ENCODE peak calls at places on chromosomes 7 and 10, in ten cellular contexts. P is chondrocyte, M is Panc1, H is brain microvascular endothelial cell, W is mesothelial cell of epicardium, I is HFFc6, A is stomach, K is nephron progenitor cell, R is A549, E is MM.1S. B is an unnamed sample.

GRCh38 chr10:61750943-61751471 is 88.3 kb downstream of the CABCOCO1 start:
- DNase-seq in P (no peak), M (no peak), H (peak), W (peak), I (peak), A (peak), K (peak), R (peak), E (peak), B (no peak)

GRCh38 chr7:74061840-74062539 is 21.6 kb upstream of the LIMK1 start:
- DNase-seq in P (peak), M (peak), H (peak), W (no peak), I (peak), A (peak), K (no peak), R (peak), E (no peak), B (no peak)

GRCh38 chr7:36904101-36904500 is 179.8 kb upstream of the AOAH start:
- DNase-seq in P (no peak), M (no peak), H (no peak), W (no peak), I (no peak), A (no peak), K (no peak), R (no peak), E (no peak), B (no peak)

GRCh38 chr7:32574626-32575025 is 79.3 kb downstream of the AVL9 start:
- DNase-seq in P (no peak), M (no peak), H (no peak), W (no peak), I (no peak), A (no peak), K (no peak), R (no peak), E (no peak), B (no peak)

GRCh38 chr10:110643670-110644597 is at the start of gene RBM20:
- DNase-seq in P (no peak), M (no peak), H (no peak), W (peak), I (no peak), A (no peak), K (peak), R (no peak), E (no peak), B (no peak)

GRCh38 chr10:29698766-29699490 is 64.2 kb upstream of the SVIL start:
- DNase-seq in P (no peak), M (no peak), H (no peak), W (no peak), I (no peak), A (no peak), K (no peak), R (no peak), E (no peak), B (peak)

GRCh38 chr10:132867801-132868644 is 74.3 kb downstream of the CFAP46 start:
- DNase-seq in P (peak), M (no peak), H (no peak), W (no peak), I (no peak), A (no peak), K (no peak), R (no peak), E (no peak), B (peak)

GRCh38 chr7:152158801-152159587 is 133.5 kb downstream of the GALNT11 start:
- DNase-seq in P (no peak), M (no peak), H (no peak), W (no peak), I (no peak), A (no peak), K (no peak), R (no peak), E (peak), B (no peak)

GRCh38 chr10:19488592-19489280 is 327.5 kb upstream of the PLXDC2 start:
- DNase-seq in P (peak), M (no peak), H (no peak), W (peak), I (no peak), A (no peak), K (peak), R (no peak), E (no peak), B (peak)

GRCh38 chr10:102648889-102649752 is 4.8 kb downstream of the TRIM8 start:
- DNase-seq in P (peak), M (no peak), H (no peak), W (no peak), I (no peak), A (peak), K (no peak), R (no peak), E (peak), B (no peak)

GRCh38 chr7:137337902-137338301 is 5.6 kb downstream of the PTN start:
- DNase-seq in P (no peak), M (no peak), H (no peak), W (no peak), I (no peak), A (no peak), K (no peak), R (no peak), E (no peak), B (no peak)

GRCh38 chr10:102744374-102745051 is 765 bp downstream of the WBP1L start:
- DNase-seq in P (no peak), M (no peak), H (no peak), W (no peak), I (no peak), A (peak), K (peak), R (no peak), E (peak), B (no peak)

GRCh38 chr7:44736896-44737295 is 11.8 kb upstream of the ZMIZ2 start:
- DNase-seq in P (peak), M (no peak), H (no peak), W (no peak), I (no peak), A (no peak), K (no peak), R (no peak), E (no peak), B (no peak)

GRCh38 chr7:32318300-32319018 is 171.7 kb downstream of the LSM5 start:
- DNase-seq in P (no peak), M (no peak), H (no peak), W (no peak), I (no peak), A (no peak), K (no peak), R (no peak), E (no peak), B (no peak)

DNA sequence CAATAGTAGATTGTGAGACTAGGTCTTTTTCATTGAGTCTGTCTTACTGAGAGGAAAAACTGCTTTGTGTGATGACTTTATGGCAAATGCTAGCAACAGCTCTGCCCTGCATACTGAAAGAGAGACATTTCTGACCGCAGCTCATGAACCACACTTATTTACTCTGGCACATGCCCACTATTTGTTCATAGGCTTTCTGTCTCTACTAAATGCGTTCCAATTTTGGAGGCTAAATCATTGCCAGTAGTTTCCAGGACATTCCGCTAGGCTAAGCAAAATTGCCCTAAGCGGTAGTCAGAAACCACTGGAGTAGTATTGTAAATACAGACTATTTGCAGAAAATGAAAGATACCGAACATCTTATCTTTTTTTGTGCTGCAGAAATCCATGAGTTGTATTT is 55.6 kb upstream of the DLX6 start:
- DNase-seq in P (no peak), M (no peak), H (peak), W (no peak), I (no peak), A (no peak), K (no peak), R (no peak), E (no peak), B (no peak)
- TF ChIP-seq CTCF in P (peak), M (no peak), H (no peak), W (no peak), I (no peak), A (no peak), K (no peak), R (no peak), E (no peak), B (no peak)

DNA sequence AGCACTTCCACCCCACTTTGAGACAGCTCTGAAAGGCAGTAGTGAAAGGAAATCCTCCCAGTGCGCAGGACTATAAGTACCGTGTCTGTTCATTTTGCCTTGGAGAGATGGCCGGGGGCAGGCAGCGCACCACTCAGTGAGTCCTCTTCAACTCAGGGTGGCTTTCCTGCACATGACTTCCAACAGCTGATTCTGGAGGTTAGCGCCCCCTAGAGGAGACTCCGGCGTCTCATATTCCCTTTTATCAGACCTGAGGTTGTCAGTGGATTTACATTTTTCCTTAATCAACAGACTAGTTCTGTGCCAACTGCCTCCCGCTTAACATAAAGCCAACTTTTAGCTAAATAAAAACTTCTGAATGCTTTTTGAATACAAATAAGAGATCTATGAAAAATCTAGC is 101.0 kb downstream of the HERPUD2 start:
- DNase-seq in P (no peak), M (no peak), H (no peak), W (no peak), I (no peak), A (no peak), K (peak), R (no peak), E (no peak), B (no peak)
- TF ChIP-seq CTCF in P (peak), M (peak), H (peak), W (peak), I (peak), A (no peak), K (peak), R (peak), E (peak), B (peak)

GRCh38 chr10:73414230-73414981 is 548 bp upstream of the ANXA7 start:
- DNase-seq in P (no peak), M (no peak), H (no peak), W (no peak), I (no peak), A (no peak), K (no peak), R (no peak), E (peak), B (no peak)

GRCh38 chr10:73410897-73411296 is 3.0 kb downstream of the ANXA7 start:
- DNase-seq in P (no peak), M (no peak), H (no peak), W (no peak), I (no peak), A (no peak), K (no peak), R (no peak), E (no peak), B (no peak)

GRCh38 chr10:73413108-73413527 is 740 bp downstream of the ANXA7 start:
- DNase-seq in P (no peak), M (peak), H (peak), W (no peak), I (no peak), A (peak), K (peak), R (peak), E (peak), B (no peak)

GRCh38 chr10:73416571-73416970 is 2.7 kb upstream of the ANXA7 start:
- DNase-seq in P (no peak), M (no peak), H (no peak), W (no peak), I (no peak), A (no peak), K (no peak), R (no peak), E (no peak), B (no peak)

DNA sequence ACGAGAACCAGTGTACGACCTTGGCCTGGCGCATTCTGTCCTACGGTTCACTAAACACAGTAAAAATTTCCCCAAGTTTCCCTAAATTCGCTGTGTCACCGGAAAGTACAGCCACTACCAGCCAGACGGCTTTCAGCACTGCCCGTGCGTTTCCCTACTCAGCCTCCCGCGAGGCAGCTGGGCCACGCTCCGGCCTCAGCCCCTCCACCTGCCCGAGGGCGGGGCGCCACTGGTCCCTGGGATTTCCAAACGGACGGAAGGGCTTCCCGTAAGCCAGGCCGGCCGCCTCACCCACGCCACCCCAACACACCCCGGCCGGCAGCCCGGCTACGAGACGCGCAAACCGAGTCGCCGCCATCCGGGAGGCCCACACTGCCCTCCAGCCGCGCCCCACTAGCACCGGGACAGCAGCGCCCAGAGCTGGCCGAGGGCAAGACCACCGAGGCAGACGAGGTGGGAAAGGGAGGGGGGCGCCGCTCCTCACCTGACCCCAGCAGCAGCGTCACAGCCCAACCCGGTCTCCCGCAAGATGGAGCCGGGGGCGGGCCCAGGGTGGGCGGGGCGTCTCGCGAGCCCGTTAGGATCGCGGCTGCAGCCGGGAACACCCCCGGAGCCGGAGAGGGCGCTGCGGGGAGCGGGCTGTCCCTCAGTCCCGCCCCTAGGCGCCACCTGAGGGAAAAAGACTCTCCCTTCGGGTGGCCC is at the start of gene ANXA7:
- DNase-seq in P (peak), M (peak), H (peak), W (peak), I (peak), A (peak), K (peak), R (peak), E (peak), B (peak)
- TF ChIP-seq CTCF in P (peak), M (no peak), H (no peak), W (no peak), I (peak), A (no peak), K (no peak), R (peak), E (no peak), B (peak)

DNA sequence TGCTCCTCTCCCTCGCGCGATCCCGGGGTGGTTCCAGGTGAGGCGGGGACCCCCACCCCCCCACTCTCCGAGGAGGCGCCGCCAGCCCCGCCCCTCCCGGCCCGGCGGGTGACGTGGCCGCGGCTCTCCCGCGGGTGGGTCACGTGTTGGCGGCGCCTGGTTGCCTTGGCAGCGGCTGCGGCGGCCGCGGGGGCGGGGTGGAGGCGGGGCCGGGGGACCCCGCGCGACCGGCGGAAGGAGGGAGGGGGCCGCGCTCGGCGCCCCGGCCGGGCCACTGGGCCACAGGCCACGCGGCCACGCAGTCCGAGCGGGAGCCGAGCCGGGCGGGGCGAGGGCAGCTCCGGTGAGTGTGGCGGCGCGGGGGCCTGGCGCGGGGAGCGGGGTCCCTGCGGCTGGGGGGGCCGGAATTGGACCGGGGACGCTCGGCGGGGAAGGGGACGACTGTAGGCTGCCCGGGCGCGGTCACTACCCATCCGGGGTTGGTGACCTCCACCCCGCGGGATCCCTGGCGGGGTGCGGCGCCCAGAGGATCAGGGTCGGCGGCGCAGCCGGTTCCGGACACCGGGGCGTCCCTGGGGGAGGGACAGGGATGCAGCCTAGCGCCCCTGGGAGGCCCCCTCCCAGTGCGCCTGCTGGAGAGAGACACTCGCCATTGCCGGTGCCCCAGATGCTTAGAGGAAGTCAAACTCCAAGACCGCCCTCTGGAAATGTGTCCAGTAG is at the start of gene ORAI2:
- DNase-seq in P (no peak), M (no peak), H (peak), W (peak), I (peak), A (peak), K (peak), R (peak), E (peak), B (peak)
- TF ChIP-seq CTCF in P (peak), M (no peak), H (no peak), W (no peak), I (peak), A (no peak), K (no peak), R (no peak), E (peak), B (no peak)

GRCh38 chr10:14555806-14556205 is 218.9 kb downstream of the FAM107B start:
- DNase-seq in P (no peak), M (no peak), H (no peak), W (no peak), I (no peak), A (no peak), K (no peak), R (no peak), E (peak), B (no peak)

GRCh38 chr10:14558025-14558424 is 216.7 kb downstream of the FAM107B start:
- DNase-seq in P (no peak), M (no peak), H (no peak), W (no peak), I (no peak), A (no peak), K (no peak), R (no peak), E (no peak), B (no peak)

GRCh38 chr10:14554843-14555205 is 219.9 kb downstream of the FAM107B start:
- DNase-seq in P (no peak), M (no peak), H (peak), W (no peak), I (no peak), A (no peak), K (no peak), R (no peak), E (no peak), B (no peak)

GRCh38 chr10:14557573-14557972 is 217.1 kb downstream of the FAM107B start:
- DNase-seq in P (no peak), M (no peak), H (no peak), W (no peak), I (no peak), A (no peak), K (no peak), R (no peak), E (no peak), B (no peak)

GRCh38 chr10:14556285-14556956 is 218.3 kb downstream of the FAM107B start:
- DNase-seq in P (no peak), M (no peak), H (peak), W (no peak), I (no peak), A (no peak), K (no peak), R (peak), E (peak), B (no peak)
- TF ChIP-seq CTCF in P (peak), M (peak), H (peak), W (no peak), I (no peak), A (no peak), K (peak), R (no peak), E (peak), B (no peak)

GRCh38 chr7:122864016-122864415 is 22.2 kb downstream of the CADPS2 start:
- DNase-seq in P (no peak), M (no peak), H (no peak), W (no peak), I (no peak), A (no peak), K (no peak), R (no peak), E (no peak), B (no peak)

GRCh38 chr7:122864838-122865237 is 21.4 kb downstream of the CADPS2 start:
- DNase-seq in P (no peak), M (no peak), H (no peak), W (no peak), I (no peak), A (no peak), K (no peak), R (no peak), E (no peak), B (no peak)

GRCh38 chr7:122869260-122869659 is 17.0 kb downstream of the CADPS2 start:
- DNase-seq in P (no peak), M (no peak), H (no peak), W (no peak), I (no peak), A (no peak), K (no peak), R (no peak), E (no peak), B (no peak)

GRCh38 chr7:122867471-122867980 is 18.7 kb downstream of the CADPS2 start:
- DNase-seq in P (no peak), M (no peak), H (no peak), W (no peak), I (no peak), A (no peak), K (no peak), R (no peak), E (no peak), B (no peak)
- TF ChIP-seq CTCF in P (no peak), M (no peak), H (no peak), W (no peak), I (no peak), A (no peak), K (no peak), R (no peak), E (no peak), B (no peak)

B was measured in osteocyte.